ENCODE peak calls at places on chromosome 21, in four cellular contexts. U is sigmoid colon, D is mucosa of descending colon, H is psoas muscle. W is an unnamed sample.

GRCh38 chr21:40997831-40998230 is 150.9 kb upstream of the DSCAM start:
- DNase-seq in D (no peak), H (no peak), U (no peak), W (no peak)

GRCh38 chr21:16588433-16588860 is 858.7 kb downstream of the USP25 start:
- DNase-seq in U (peak; percentile 85), H (peak; percentile 63), D (peak; percentile 54), W (no peak)

GRCh38 chr21:33042812-33043211 is 17.1 kb downstream of the OLIG2 start:
- DNase-seq in U (no peak), H (no peak), D (no peak), W (peak; percentile 25)

GRCh38 chr21:41932191-41932575 is 21.6 kb downstream of the C2CD2 start:
- DNase-seq in D (no peak), U (peak; percentile 62), H (no peak), W (no peak)

GRCh38 chr21:38229260-38229877 is 27.4 kb upstream of the KCNJ15 start:
- DNase-seq in D (no peak), U (no peak), H (no peak), W (no peak)

GRCh38 chr21:39004776-39005605 is 178.3 kb downstream of the PSMG1 start:
- DNase-seq in H (peak; percentile 67), D (peak; percentile 70), U (peak; percentile 87), W (no peak)

GRCh38 chr21:36429672-36430546 is 44.7 kb downstream of the CHAF1B start:
- DNase-seq in D (peak; percentile 68), U (peak; percentile 90), H (peak; percentile 95), W (peak; percentile 34)

GRCh38 chr21:27155130-27155500 is 188.2 kb upstream of the ADAMTS5 start:
- DNase-seq in U (no peak), D (no peak), H (no peak), W (no peak)

GRCh38 chr21:26881504-26882228 is 36.5 kb upstream of the ADAMTS1 start:
- DNase-seq in D (no peak), H (no peak), U (no peak), W (no peak)

GRCh38 chr21:17829472-17829871 is 10.3 kb upstream of the C21orf91 start:
- DNase-seq in U (no peak), H (no peak), D (no peak), W (no peak)

GRCh38 chr21:20994790-20995189 is 3.4 kb upstream of the NCAM2 start:
- DNase-seq in D (no peak), H (no peak), U (no peak), W (no peak)

GRCh38 chr21:26041441-26042180 is 129.0 kb downstream of the APP start:
- DNase-seq in D (no peak), U (no peak), H (no peak), W (no peak)

GRCh38 chr21:38985423-38986378 is 180.0 kb downstream of the ETS2 start:
- DNase-seq in D (peak; percentile 74), U (peak; percentile 91), H (peak; percentile 78), W (no peak)

GRCh38 chr21:38355992-38356781 is 99.4 kb downstream of the KCNJ15 start:
- DNase-seq in H (peak; percentile 82), U (peak; percentile 78), D (peak; percentile 80), W (peak; percentile 61)

GRCh38 chr21:26837539-26837938 is 7.7 kb downstream of the ADAMTS1 start:
- DNase-seq in H (no peak), U (no peak), D (no peak), W (no peak)

DNA sequence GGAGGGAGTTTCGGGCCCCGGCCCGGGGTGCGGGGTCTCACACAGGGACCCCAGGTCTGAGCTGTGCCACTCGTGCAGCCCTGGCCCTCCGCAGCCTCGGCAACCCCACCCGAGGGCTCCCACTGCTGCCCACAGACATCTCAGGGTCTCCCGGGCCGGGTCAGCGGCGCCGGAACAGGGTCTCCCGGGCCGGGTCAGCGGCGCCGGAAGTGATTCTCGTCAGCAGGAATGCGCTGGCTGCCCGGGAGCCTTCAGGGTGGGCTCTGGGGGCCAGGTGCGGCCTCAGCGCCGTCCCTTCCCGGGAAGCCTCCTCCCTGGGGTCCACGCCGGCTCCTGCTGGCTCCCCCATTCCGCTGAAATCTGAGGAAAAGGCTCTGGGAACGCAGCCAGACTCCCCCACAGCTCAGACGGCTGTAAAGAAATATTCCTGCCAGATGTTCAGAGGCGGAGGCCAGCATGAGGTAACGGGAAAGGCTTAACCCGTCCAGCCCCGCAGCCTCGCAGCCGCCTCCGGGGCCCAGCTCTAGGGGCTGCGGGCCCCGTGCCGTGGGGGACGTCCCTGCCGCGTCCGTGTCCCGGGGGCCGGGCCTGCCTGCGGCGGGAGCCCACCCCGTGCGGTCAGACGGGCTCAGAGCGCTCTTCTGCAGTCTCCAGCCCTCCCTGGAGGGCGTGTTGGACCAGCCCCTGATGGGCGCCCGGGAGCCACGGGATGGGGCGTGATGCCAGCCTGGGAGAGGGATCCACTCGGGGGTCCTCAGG is 8.7 kb upstream of the COL6A1 start:
- DNase-seq in D (peak; percentile 64), H (peak; percentile 93), U (peak; percentile 93), W (no peak)
- H3K4me3 ChIP-seq in D (no peak overlapping the region), H (peak overlapping the region; percentile 68), U (peak overlapping the region; percentile 59), W (peak overlapping the region; percentile 49)

DNA sequence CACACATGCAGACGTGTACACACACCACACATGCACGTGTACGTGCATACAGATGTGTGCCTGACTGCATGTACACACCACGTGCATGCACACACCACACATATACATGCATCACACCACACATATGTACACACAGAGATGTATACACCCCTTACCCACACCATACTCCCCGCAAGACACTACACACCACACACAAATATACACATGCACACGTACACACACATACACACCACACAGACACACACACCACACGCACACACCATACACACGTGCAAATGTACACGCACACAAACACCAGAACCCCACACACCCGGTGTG is 9.7 kb downstream of the ITGB2 start:
- DNase-seq in D (no peak), U (no peak), H (no peak), W (no peak)
- H3K4me1 ChIP-seq in D (peaks cover 10% of the 10 kb centered on the region), U (peaks cover 54% of the 10 kb centered on the region), H (peaks cover 9% of the 10 kb centered on the region), W (peaks cover 4% of the 10 kb centered on the region)

GRCh38 chr21:34987673-34988072 is 61.4 kb downstream of the RUNX1 start:
- DNase-seq in U (no peak), D (no peak), H (no peak), W (no peak)
- H3K4me3 ChIP-seq in U (no peak overlapping the region), D (no peak overlapping the region), H (no peak overlapping the region), W (no peak overlapping the region)

GRCh38 chr21:43979654-43980053 is 32.5 kb upstream of the TRAPPC10 start:
- DNase-seq in D (no peak), H (no peak), U (no peak), W (no peak)
- H3K4me1 ChIP-seq in D (no peaks in the 10 kb centered on the region), H (no peaks in the 10 kb centered on the region), U (peaks cover 7% of the 10 kb centered on the region), W (no peaks in the 10 kb centered on the region)

GRCh38 chr21:24994717-24995116 is 612.6 kb downstream of the MRPL39 start:
- DNase-seq in H (no peak), U (no peak), D (no peak), W (no peak)

DNA sequence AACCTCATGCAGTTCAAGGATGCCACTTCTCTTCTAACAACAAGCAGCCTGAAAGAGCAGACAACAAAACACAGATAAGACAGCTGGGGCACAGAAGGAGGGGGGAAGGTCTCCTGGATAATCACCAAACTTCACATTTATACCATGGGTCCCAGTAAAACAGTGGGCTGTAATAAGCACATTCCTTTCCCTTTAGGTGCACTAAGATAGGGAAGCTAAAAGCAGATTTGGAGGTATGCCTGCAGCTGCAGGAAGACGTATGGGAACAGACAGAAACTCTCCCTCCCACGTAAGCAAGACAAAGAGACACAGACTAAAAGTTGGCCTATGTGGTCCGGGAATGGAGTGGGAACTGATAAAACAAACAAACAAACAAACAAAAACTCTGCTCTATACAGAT is 612.1 kb downstream of the MRPL39 start:
- DNase-seq in H (no peak), U (no peak), D (no peak), W (no peak)
- H3K4me3 ChIP-seq in H (no peak overlapping the region), U (no peak overlapping the region), D (no peak overlapping the region), W (no peak overlapping the region)

W was measured in small intestine.